ENCODE peak calls at places on chromosomes 4 and X, in four cellular contexts. W, X, N and D are unnamed samples.

GRCh38 chr4:19983072-19983471 is 268.6 kb upstream of the SLIT2 start:
- DNase-seq in W (no peak), X (no peak), N (no peak), D (no peak)

GRCh38 chr4:181909368-181909767 is 333.8 kb upstream of the TENM3 start:
- DNase-seq in X (no peak), N (no peak), W (no peak), D (no peak)

GRCh38 chr4:119962631-119963030 is 104.0 kb downstream of the MAD2L1 start:
- DNase-seq in W (no peak), N (no peak), X (no peak), D (no peak)

GRCh38 chr4:5164221-5164912 is 113.1 kb downstream of the STK32B start:
- DNase-seq in N (no peak), W (peak; percentile 0), X (no peak), D (no peak)

GRCh38 chr4:88697113-88697512 is 516 bp downstream of the NAP1L5 start:
- DNase-seq in X (no peak), W (no peak), N (no peak), D (no peak)

GRCh38 chr4:176005766-176006165 is 59.9 kb upstream of the WDR17 start:
- DNase-seq in W (no peak), X (no peak), N (no peak), D (no peak)

GRCh38 chr4:3403104-3403906 is 38.5 kb upstream of the HGFAC start:
- DNase-seq in N (no peak), X (no peak), W (no peak), D (no peak)

GRCh38 chr4:121016630-121017029 is 55.7 kb downstream of the NDNF start:
- DNase-seq in N (no peak), W (no peak), X (peak; percentile 2), D (no peak)

GRCh38 chr4:80926446-80926845 is 104.1 kb upstream of the BMP3 start:
- DNase-seq in W (no peak), X (no peak), N (no peak), D (no peak)

GRCh38 chr4:122845066-122845465 is 18.4 kb downstream of the FGF2 start:
- DNase-seq in N (no peak), X (no peak), W (no peak), D (no peak)

GRCh38 chr4:20109395-20109794 is 142.3 kb upstream of the SLIT2 start:
- DNase-seq in N (no peak), W (no peak), X (no peak), D (no peak)

GRCh38 chr4:168731006-168731636 is 234.3 kb downstream of the PALLD start:
- DNase-seq in W (no peak), N (no peak), X (no peak), D (no peak)

GRCh38 chr4:26410385-26411293 is 79.6 kb downstream of the CCKAR start:
- DNase-seq in X (peak; percentile 44), W (peak; percentile 14), N (no peak), D (peak; percentile 67)

GRCh38 chr4:172220679-172221078 is 407.5 kb downstream of the GALNTL6 start:
- DNase-seq in N (no peak), X (no peak), W (no peak), D (no peak)

GRCh38 chr4:23477905-23478304 is 411.9 kb downstream of the PPARGC1A start:
- DNase-seq in W (no peak), X (no peak), N (no peak), D (no peak)

GRCh38 chr4:122293374-122294365 is 85.1 kb upstream of the ADAD1 start:
- DNase-seq in W (no peak), X (no peak), N (peak; percentile 10), D (no peak)

GRCh38 chr4:101217353-101218031 is 129.8 kb downstream of the PPP3CA start:
- DNase-seq in X (no peak), N (no peak), W (no peak), D (no peak)

GRCh38 chrX:50579955-50580354 is 109.3 kb upstream of the DGKK start:
- DNase-seq in X (peak; percentile 68), N (peak; percentile 31), W (peak; percentile 65), D (peak; percentile 50)

GRCh38 chr4:999863-1000425 is 6.7 kb upstream of the SLC26A1 start:
- DNase-seq in W (no peak), N (no peak), X (no peak), D (no peak)

DNA sequence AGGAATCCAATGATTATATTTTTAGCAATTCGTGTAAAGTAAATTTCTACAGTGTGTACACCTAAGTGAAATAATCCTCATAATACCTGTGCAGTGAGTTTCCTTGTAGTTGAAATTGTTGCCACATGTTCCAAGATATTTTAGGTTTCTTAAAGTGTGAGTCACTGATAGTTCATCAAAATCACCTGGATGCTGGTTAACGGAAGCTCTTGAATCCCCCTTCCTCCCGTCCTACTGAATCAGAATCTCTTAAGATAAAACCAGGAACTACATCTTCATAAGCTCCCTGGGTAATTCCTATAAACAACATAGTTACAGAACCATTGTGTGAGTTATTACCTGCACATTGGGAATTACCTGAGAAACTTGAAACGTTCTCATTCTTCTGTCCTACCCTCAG is 197.4 kb upstream of the HS3ST1 start:
- DNase-seq in X (no peak), W (no peak), N (no peak), D (no peak)
- TF ChIP-seq ELF4 in X (no peak), W (no peak), N (no peak), D (no peak)

GRCh38 chr4:40547446-40548132 is 82.1 kb downstream of the RBM47 start:
- DNase-seq in X (no peak), W (no peak), N (no peak), D (no peak)

GRCh38 chr4:40552536-40552935 is 77.1 kb downstream of the RBM47 start:
- DNase-seq in N (peak; percentile 20), X (no peak), W (no peak), D (no peak)

GRCh38 chr4:40548256-40548655 is 81.4 kb downstream of the RBM47 start:
- DNase-seq in W (no peak), X (no peak), N (no peak), D (no peak)

GRCh38 chr4:40553995-40554394 is 75.7 kb downstream of the RBM47 start:
- DNase-seq in W (no peak), X (no peak), N (no peak), D (no peak)

DNA sequence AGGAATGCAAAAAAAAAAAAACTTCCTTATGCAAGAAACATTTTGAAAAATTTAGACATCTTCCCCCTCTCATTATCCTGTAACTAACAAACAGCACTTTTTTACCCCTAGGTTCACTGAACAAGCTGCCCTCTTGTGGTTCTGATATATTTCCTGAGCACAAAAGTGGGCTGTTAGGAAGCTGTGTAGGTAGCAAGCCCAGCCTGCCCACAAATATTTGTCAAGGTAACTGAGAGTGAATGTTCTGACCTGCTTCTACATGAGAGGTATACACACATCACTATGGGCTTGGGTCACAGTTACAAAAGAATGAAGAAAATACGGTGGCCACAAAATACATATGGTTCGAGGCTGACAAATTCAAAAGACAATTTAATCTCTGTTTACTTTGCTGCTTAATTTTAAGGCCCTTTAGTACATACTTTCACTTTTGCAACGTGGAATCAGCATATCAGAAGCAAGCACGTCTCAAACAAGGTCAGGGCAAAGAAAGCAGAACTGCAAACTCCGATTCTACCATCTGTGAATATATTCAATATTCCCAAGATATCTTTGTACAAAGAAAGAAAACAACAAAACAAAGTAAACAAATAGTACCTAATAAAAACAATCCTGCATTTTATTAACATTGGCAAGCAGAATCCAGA is 78.6 kb downstream of the RBM47 start:
- DNase-seq in X (peak; percentile 54), N (no peak), W (no peak), D (peak; percentile 63)
- TF ChIP-seq ELF4 in X (no peak), N (no peak), W (no peak), D (no peak)

DNA sequence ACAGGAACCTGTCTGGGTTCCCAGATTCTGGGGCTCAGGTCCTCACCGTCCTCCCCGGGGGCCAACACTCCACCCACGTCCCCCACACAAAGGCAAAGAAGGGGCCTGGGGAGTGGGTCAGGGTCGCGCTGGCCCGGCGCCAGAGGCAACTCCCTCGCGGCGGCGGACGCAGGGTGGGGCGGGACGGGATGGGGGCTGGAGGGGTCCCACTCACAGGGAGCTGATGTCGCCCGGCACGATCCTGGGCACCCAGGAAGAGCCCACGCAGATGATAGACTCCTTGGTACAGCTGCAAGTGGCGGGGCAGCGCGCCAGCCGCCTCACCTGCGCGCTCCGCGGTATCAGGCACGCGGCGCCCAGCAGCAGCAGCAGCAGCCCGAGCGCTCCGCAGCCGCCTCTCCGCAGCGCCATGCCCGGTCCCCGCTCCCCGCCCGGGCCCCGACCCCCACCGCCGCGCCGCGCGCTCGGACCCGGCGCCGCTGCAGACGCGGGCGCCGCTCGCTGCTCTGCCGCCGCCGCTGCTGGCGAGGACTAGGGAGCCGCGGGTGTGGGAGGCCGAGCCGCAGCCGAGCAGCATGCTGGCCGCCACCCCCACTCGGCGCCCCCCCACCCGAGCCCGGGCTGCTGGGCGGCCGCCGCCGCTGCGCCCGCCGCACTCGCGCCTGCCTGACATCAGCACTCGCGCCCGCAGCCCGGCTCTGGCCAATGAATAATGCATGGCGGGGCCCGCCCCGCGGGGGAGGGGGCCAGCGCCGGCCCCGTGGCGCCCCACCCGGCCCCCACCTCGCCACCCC is at the start of gene LGI2:
- DNase-seq in N (peak; percentile 54), X (no peak), W (peak; percentile 51), D (no peak)
- TF ChIP-seq ELF4 in N (no peak), X (no peak), W (no peak), D (no peak)

GRCh38 chr4:90951037-90951436 is 823.8 kb downstream of the CCSER1 start:
- DNase-seq in N (no peak), W (peak; percentile 20), X (peak; percentile 36), D (no peak)
- TF ChIP-seq ELF4 in N (no peak), W (no peak), X (no peak), D (no peak)